ENCODE peak calls at places on chromosomes 13 and 19, in nine cellular contexts. Q is activated CD4-positive, alpha-beta T cell treated with anti-CD3 and anti-CD28 coated beads for 36 hours; O is iPS-NIHi11; F is brain microvascular endothelial cell; R is AG10803; A is stimulated activated CD8-positive, alpha-beta memory T cell treated with anti-CD3 and anti-CD28 coated beads, Interleukin-4, amount 100 ng/mL, for 48 hours; D is stimulated activated CD4-positive, alpha-beta T cell treated with anti-CD3 and anti-CD28 coated beads, Interleukin-4, amount 100 ng/mL, for 4 hours; Z is mucosa of descending colon; K is effector memory CD4-positive, alpha-beta T cell. G is an unnamed sample.

GRCh38 chr19:38736413-38737280 is 7.6 kb downstream of the CAPN12 start:
- DNase-seq in D (peak), A (peak), K (peak), F (no peak), R (peak), Q (peak), O (peak), Z (peak), G (no peak)

GRCh38 chr13:29830000-29830399 is 20.4 kb downstream of the UBL3 start:
- DNase-seq in Q (no peak), F (no peak), O (no peak), R (no peak), D (no peak), Z (no peak), K (no peak), A (no peak), G (no peak)

GRCh38 chr19:47065242-47065641 is 16.8 kb upstream of the TMEM160 start:
- DNase-seq in Q (no peak), F (no peak), A (no peak), D (no peak), O (no peak), R (no peak), Z (no peak), K (no peak), G (no peak)

GRCh38 chr19:18435848-18436631 is 1.9 kb downstream of the ISYNA1 start:
- DNase-seq in O (no peak), D (no peak), R (no peak), F (no peak), A (no peak), Z (peak), Q (no peak), K (no peak), G (no peak)

GRCh38 chr19:49217382-49217781 is 59.8 kb downstream of the TRPM4 start:
- DNase-seq in A (no peak), R (peak), Z (no peak), D (no peak), F (peak), K (no peak), Q (no peak), O (no peak), G (peak)

GRCh38 chr19:55694241-55694655 is 19.2 kb downstream of the EPN1 start:
- DNase-seq in R (no peak), D (no peak), O (peak), F (no peak), A (no peak), Z (peak), Q (no peak), K (no peak), G (no peak)

GRCh38 chr19:6402834-6403608 is 10.1 kb upstream of the GTF2F1 start:
- DNase-seq in O (no peak), R (peak), A (no peak), F (peak), K (no peak), Q (no peak), D (no peak), Z (peak), G (peak)

GRCh38 chr19:18435185-18435841 is 2.6 kb downstream of the ISYNA1 start:
- DNase-seq in K (no peak), Q (peak), R (no peak), Z (peak), O (no peak), A (no peak), D (no peak), F (no peak), G (no peak)

GRCh38 chr19:16441661-16442071 is 30.1 kb downstream of the EPS15L1 start:
- DNase-seq in K (no peak), F (no peak), R (no peak), Q (peak), Z (peak), A (peak), D (no peak), O (peak), G (no peak)

GRCh38 chr13:106524108-106524507 is 11.4 kb downstream of the EFNB2 start:
- DNase-seq in O (no peak), F (no peak), R (no peak), D (no peak), K (no peak), Z (no peak), Q (no peak), A (no peak), G (no peak)

GRCh38 chr13:44971656-44972595 is 17.3 kb downstream of the NUFIP1 start:
- DNase-seq in O (no peak), K (no peak), D (no peak), A (no peak), Z (no peak), R (no peak), F (no peak), Q (no peak), G (no peak)

GRCh38 chr19:44752816-44753618 is 4.5 kb downstream of the BCL3 start:
- DNase-seq in F (peak), K (peak), O (peak), R (peak), Z (peak), D (peak), A (peak), Q (peak), G (peak)

GRCh38 chr13:48563611-48564010 is 30.7 kb upstream of the RCBTB2 start:
- DNase-seq in K (no peak), D (no peak), F (no peak), A (no peak), Q (no peak), O (no peak), Z (no peak), R (no peak), G (no peak)

GRCh38 chr19:6057651-6058365 is 52.5 kb downstream of the RFX2 start:
- DNase-seq in R (no peak), Z (no peak), A (no peak), D (no peak), K (no peak), O (no peak), Q (no peak), F (no peak), G (no peak)

GRCh38 chr19:8209965-8210659 is 942 bp downstream of the CERS4 start:
- DNase-seq in K (no peak), R (no peak), Q (no peak), O (peak), F (no peak), Z (peak), D (no peak), A (no peak), G (no peak)

GRCh38 chr19:30263719-30264440 is 108.3 kb upstream of the ZNF536 start:
- DNase-seq in Z (no peak), D (no peak), R (peak), A (no peak), Q (no peak), F (no peak), K (no peak), O (peak), G (no peak)

GRCh38 chr13:76791290-76791664 is 94.9 kb downstream of the KCTD12 start:
- DNase-seq in A (no peak), R (no peak), K (no peak), O (no peak), Z (no peak), D (no peak), F (no peak), Q (no peak), G (no peak)

GRCh38 chr19:34430738-34431625 is 2.8 kb downstream of the UBA2 start:
- DNase-seq in A (no peak), R (peak), F (peak), O (peak), Z (no peak), Q (peak), D (no peak), K (peak), G (peak)

GRCh38 chr13:69389899-69390298 is 717.7 kb upstream of the ATXN8OS start:
- DNase-seq in O (no peak), R (no peak), K (no peak), F (no peak), A (no peak), D (no peak), Z (no peak), Q (no peak), G (peak)

G was measured in fibroblast of gingiva.